ENCODE peak calls at places on chromosomes 1 and 21, in eight cellular contexts. C is ovary; T is H9; Z is GM23248; K is HCT116; S is CD4-positive, alpha-beta T cell; D is A549; G is transverse colon. Y is an unnamed sample.

GRCh38 chr1:193538690-193539089 is 352.3 kb upstream of the B3GALT2 start:
- DNase-seq in Z (no peak), K (no peak), C (no peak), T (no peak), G (no peak), S (no peak), D (no peak), Y (no peak)

GRCh38 chr1:243482237-243483022 is 226.6 kb downstream of the SDCCAG8 start:
- DNase-seq in Z (peak; percentile 89), T (peak; percentile 69), C (peak; percentile 60), K (no peak), D (peak; percentile 75), G (no peak), S (no peak), Y (no peak)

GRCh38 chr21:26565105-26565504 is 8.0 kb downstream of the CYYR1 start:
- DNase-seq in S (no peak), C (no peak), G (no peak), K (no peak), D (no peak), T (no peak), Z (no peak), Y (no peak)

GRCh38 chr1:206471993-206472392 is 1.7 kb downstream of the IKBKE start:
- DNase-seq in S (no peak), K (no peak), C (no peak), D (no peak), T (no peak), Z (no peak), G (no peak), Y (no peak)

GRCh38 chr1:38670544-38671122 is 188.9 kb downstream of the RRAGC start:
- DNase-seq in T (peak; percentile 14), S (no peak), K (no peak), C (no peak), Z (no peak), D (no peak), G (no peak), Y (no peak)

GRCh38 chr1:66284746-66285145 is 249.2 kb upstream of the SGIP1 start:
- DNase-seq in G (no peak), D (no peak), Z (no peak), T (no peak), C (no peak), K (no peak), S (no peak), Y (no peak)

GRCh38 chr1:148354284-148354869 is 128.7 kb downstream of the PPIAL4G start:
- DNase-seq in S (no peak), K (no peak), G (no peak), T (peak; percentile 37), Z (no peak), C (no peak), D (no peak), Y (no peak)

GRCh38 chr1:231107600-231108326 is 54.1 kb upstream of the TRIM67 start:
- DNase-seq in K (no peak), G (no peak), S (no peak), T (no peak), Z (no peak), C (no peak), D (no peak), Y (no peak)

GRCh38 chr1:248926401-248927182 is 20.6 kb downstream of the PGBD2 start:
- DNase-seq in C (no peak), G (no peak), K (no peak), Z (peak; percentile 85), D (no peak), S (no peak), T (no peak), Y (no peak)

GRCh38 chr1:202880062-202880461 is 8.9 kb downstream of the RABIF start:
- DNase-seq in S (no peak), K (no peak), D (no peak), G (peak; percentile 34), Z (no peak), T (no peak), C (no peak), Y (peak; percentile 56)

GRCh38 chr1:89839516-89839915 is 18.7 kb downstream of the LRRC8D start:
- DNase-seq in T (no peak), Z (no peak), C (no peak), D (no peak), S (no peak), G (no peak), K (no peak), Y (no peak)

GRCh38 chr1:6247651-6248050 is 3.7 kb downstream of the HES3 start:
- DNase-seq in C (no peak), K (no peak), G (no peak), T (no peak), S (no peak), D (no peak), Z (no peak), Y (no peak)

GRCh38 chr1:244636488-244637259 is 16.3 kb upstream of the DESI2 start:
- DNase-seq in D (no peak), C (no peak), Z (no peak), T (no peak), K (no peak), S (no peak), G (no peak), Y (no peak)

GRCh38 chr1:102628008-102628736 is 480.1 kb downstream of the COL11A1 start:
- DNase-seq in Z (no peak), S (no peak), K (no peak), T (no peak), D (peak; percentile 6), C (no peak), G (no peak), Y (no peak)

GRCh38 chr1:16145030-16145987 is 10.6 kb downstream of the EPHA2 start:
- DNase-seq in T (peak; percentile 80), S (no peak), C (peak; percentile 79), K (peak; percentile 89), G (peak; percentile 84), Z (peak; percentile 98), D (peak; percentile 85), Y (peak; percentile 88)

GRCh38 chr1:235775461-235775860 is 91.2 kb downstream of the LYST start:
- DNase-seq in C (no peak), D (no peak), Z (no peak), S (no peak), K (no peak), G (no peak), T (no peak), Y (no peak)

GRCh38 chr1:156508205-156508954 is 7.8 kb upstream of the MEF2D start:
- DNase-seq in S (no peak), T (no peak), G (peak; percentile 76), Z (peak; percentile 83), C (peak; percentile 80), D (no peak), K (no peak), Y (peak; percentile 41)

GRCh38 chr1:83588140-83588539 is 410.8 kb downstream of the TTLL7 start:
- DNase-seq in Z (no peak), T (no peak), K (no peak), G (no peak), D (no peak), S (no peak), C (no peak), Y (no peak)

DNA sequence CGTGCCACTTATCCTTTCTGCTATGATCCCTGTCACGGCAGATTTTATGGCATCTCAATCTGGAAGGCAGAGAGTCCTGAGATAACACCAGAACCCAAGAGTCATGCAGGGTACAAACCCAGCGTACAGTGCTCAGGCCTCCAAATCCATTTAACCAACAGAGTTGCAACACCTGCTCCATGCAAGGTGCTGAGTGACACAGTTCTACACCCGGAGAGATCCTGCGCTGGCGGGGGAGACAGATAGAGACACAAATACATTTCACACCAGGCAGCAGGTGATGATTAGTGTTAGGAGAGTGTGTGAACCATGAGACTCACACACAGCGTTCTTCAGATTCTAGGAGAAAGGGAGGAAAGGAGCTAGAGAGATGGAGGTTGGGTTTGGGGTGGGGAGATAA is 107.7 kb downstream of the NAV1 start:
- DNase-seq in K (no peak), D (no peak), C (no peak), S (no peak), Z (no peak), G (no peak), T (no peak), Y (no peak)
- H3K27ac ChIP-seq in K (no peak overlapping the region), D (no peak overlapping the region), C (no peak overlapping the region), S (no peak overlapping the region), Z (peak overlapping the region; percentile 76), G (no peak overlapping the region), T (no peak overlapping the region), Y (no peak overlapping the region)

DNA sequence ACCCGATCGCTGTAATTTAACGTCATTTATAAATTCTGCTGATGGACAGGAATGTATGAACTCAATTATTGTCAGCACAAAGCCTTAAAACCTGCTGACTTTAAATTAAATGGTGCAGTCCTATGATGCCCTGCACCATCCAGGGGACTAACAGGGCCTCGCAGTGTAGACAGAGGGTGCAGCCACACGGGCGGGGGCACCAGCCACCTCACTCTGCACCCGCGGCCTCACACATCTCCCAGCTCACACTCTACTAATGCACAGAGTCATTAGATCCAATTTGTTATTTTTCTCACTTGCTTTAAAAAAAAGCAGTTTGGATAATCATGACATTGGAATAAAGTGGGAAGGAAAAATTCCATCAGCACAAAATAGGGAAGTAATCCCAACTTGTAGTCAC is 49.7 kb downstream of the PROX1 start:
- DNase-seq in Z (no peak), C (no peak), K (no peak), G (no peak), T (no peak), S (no peak), D (no peak), Y (no peak)
- H3K27ac ChIP-seq in Z (no peak overlapping the region), C (no peak overlapping the region), K (no peak overlapping the region), G (no peak overlapping the region), T (no peak overlapping the region), S (no peak overlapping the region), D (no peak overlapping the region), Y (no peak overlapping the region)

DNA sequence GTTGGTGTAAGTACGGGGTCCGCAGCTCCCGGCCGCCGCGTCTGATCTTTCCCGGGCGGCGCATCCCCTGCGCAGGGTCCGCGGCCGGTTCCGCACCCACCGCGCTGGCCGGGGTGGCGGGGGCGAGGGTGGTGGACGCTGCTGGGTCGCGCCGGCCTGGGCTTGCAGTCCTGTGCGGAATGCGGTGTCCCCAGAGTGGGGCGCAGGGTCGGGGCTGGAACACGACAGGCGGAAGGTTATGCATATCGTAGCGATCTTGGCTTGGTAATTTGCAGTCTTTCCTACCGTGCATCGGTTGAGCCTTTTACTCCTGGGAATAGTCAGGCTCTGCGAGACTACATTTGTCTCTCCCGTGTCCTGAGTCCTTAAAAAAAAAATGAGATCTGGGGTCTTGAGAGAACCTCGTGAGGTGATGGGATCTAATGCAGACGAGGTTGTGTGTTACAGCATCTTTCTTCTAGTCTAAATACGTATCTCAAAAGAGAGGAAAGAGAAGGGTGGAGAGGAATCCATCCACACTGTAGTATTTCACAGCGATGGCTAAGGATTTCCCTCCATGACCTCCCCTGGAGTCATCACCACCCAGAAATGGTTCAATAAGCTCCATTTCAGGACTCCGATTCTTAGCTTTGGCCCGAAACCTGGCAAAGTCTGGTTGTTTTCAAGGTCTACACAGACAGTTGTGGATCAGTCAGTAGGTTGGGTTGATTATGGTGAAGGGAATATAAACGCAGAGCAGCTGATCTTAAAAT is 607 bp downstream of the ATP1B1 start:
- DNase-seq in G (peak; percentile 32), S (no peak), C (peak; percentile 37), D (no peak), T (no peak), K (no peak), Z (peak; percentile 56), Y (peak; percentile 38)
- H3K27ac ChIP-seq in G (peak overlapping the region; percentile 95), S (no peak overlapping the region), C (peak overlapping the region; percentile 88), D (peak overlapping the region; percentile 98), T (no peak overlapping the region), K (peak overlapping the region; percentile 85), Z (peak overlapping the region; percentile 11), Y (peak overlapping the region; percentile 92)

DNA sequence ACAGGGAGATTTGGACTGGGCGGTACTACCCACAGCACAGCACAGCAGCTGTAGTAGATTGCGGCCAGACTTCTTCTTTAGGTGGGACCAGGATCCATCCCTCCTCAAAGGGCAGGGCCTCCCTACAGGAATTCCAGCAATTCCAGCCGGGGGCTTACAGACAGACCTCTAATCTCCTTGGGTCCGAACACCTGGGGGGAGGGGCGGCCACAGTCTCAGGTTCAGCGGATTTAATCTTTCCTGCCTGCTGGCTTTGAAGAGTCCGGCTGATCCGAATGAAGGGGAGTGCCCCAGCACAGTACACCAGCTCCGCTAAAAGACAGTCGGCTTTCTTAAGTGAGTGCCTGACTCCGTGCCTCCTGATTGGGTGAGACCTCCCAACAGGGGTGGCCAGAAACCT is 1708.5 kb downstream of the BRINP3 start:
- DNase-seq in Z (no peak), C (no peak), K (no peak), S (no peak), D (no peak), T (peak; percentile 49), G (no peak), Y (no peak)
- H3K27ac ChIP-seq in Z (no peak overlapping the region), C (no peak overlapping the region), K (no peak overlapping the region), S (no peak overlapping the region), D (no peak overlapping the region), T (no peak overlapping the region), G (no peak overlapping the region), Y (no peak overlapping the region)